ENCODE peak calls at places on chromosomes 3 and 15, in four cellular contexts. U, S, W and E are unnamed samples.
A peak's percentile ranks its signal among the peaks of the same experiment; 100 is the strongest.

GRCh38 chr3:33146791-33147445 is 33.1 kb downstream of the CRTAP start:
- DNase-seq in S (no peak), W (no peak), U (no peak), E (no peak)

GRCh38 chr3:16707260-16707659 is 102.0 kb upstream of the DAZL start:
- DNase-seq in W (peak; percentile 25), U (no peak), S (no peak), E (no peak)

GRCh38 chr3:20080956-20081554 is 40.8 kb downstream of the KAT2B start:
- DNase-seq in W (peak; percentile 63), U (peak; percentile 56), S (peak; percentile 42), E (no peak)

GRCh38 chr15:88913850-88914169 is 631 bp upstream of the MFGE8 start:
- DNase-seq in W (no peak), U (no peak), S (no peak), E (no peak)

GRCh38 chr15:52857937-52858336 is 67.8 kb upstream of the ONECUT1 start:
- DNase-seq in U (no peak), W (no peak), S (no peak), E (no peak)

GRCh38 chr3:194381460-194381875 is 11.9 kb upstream of the LRRC15 start:
- DNase-seq in S (no peak), U (no peak), W (no peak), E (no peak)

GRCh38 chr3:161349529-161350278 is 21.6 kb downstream of the SPTSSB start:
- DNase-seq in S (no peak), W (no peak), U (no peak), E (no peak)

GRCh38 chr3:12046406-12046805 is 42.2 kb downstream of the SYN2 start:
- DNase-seq in S (no peak), U (no peak), W (no peak), E (no peak)

GRCh38 chr3:49313902-49314676 is 25.8 kb downstream of the USP4 start:
- DNase-seq in U (peak; percentile 47), W (no peak), S (no peak), E (no peak)

GRCh38 chr15:46091860-46092450 is 457.1 kb downstream of the SQOR start:
- DNase-seq in U (no peak), W (peak; percentile 34), S (peak; percentile 32), E (no peak)

GRCh38 chr15:89647191-89647851 is 7.9 kb downstream of the KIF7 start:
- DNase-seq in S (peak; percentile 64), U (no peak), W (peak; percentile 77), E (peak; percentile 89)

GRCh38 chr15:74901612-74902063 is 5.0 kb downstream of the FAM219B start:
- DNase-seq in S (peak; percentile 64), W (peak; percentile 71), U (no peak), E (peak; percentile 62)

GRCh38 chr3:76470285-76470684 is 569.6 kb upstream of the ROBO2 start:
- DNase-seq in S (no peak), U (no peak), W (no peak), E (no peak)

GRCh38 chr3:37536799-37537311 is 324.8 kb upstream of the CTDSPL start:
- DNase-seq in U (no peak), S (no peak), W (no peak), E (no peak)

GRCh38 chr15:63135281-63135680 is 13.6 kb downstream of the LACTB start:
- DNase-seq in U (no peak), S (no peak), W (no peak), E (no peak)

GRCh38 chr15:34799149-34799824 is 3.9 kb upstream of the ACTC1 start:
- DNase-seq in S (no peak), U (no peak), W (peak; percentile 79), E (no peak)

GRCh38 chr3:105187340-105187739 is 179.4 kb upstream of the ALCAM start:
- DNase-seq in U (no peak), S (no peak), W (no peak), E (no peak)

GRCh38 chr15:92014461-92015030 is 161.0 kb downstream of the SLCO3A1 start:
- DNase-seq in U (no peak), S (no peak), W (no peak), E (no peak)

GRCh38 chr15:54792526-54792925 is 404.2 kb downstream of the RSL24D1 start:
- DNase-seq in S (no peak), U (no peak), W (no peak), E (no peak)

GRCh38 chr15:68295430-68295829 is 17.9 kb downstream of the FEM1B start:
- DNase-seq in W (no peak), U (no peak), S (no peak), E (no peak)

GRCh38 chr15:77021803-77022381 is 27.0 kb downstream of the PSTPIP1 start:
- DNase-seq in U (no peak), W (no peak), S (peak; percentile 38), E (peak; percentile 28)

GRCh38 chr3:135927170-135927569 is 38.4 kb upstream of the PPP2R3A start:
- DNase-seq in S (no peak), W (no peak), U (no peak), E (no peak)

GRCh38 chr15:70314652-70315051 is 216.9 kb upstream of the TLE3 start:
- DNase-seq in W (no peak), S (no peak), U (no peak), E (no peak)

GRCh38 chr3:86785381-86785780 is 205.6 kb downstream of the VGLL3 start:
- DNase-seq in U (no peak), S (no peak), W (no peak), E (no peak)

GRCh38 chr15:73844356-73844755 is 29.0 kb upstream of the TBC1D21 start:
- DNase-seq in S (no peak), U (no peak), W (no peak), E (no peak)

GRCh38 chr3:124221286-124221821 is 229.4 kb upstream of the ROPN1 start:
- DNase-seq in S (no peak), U (no peak), W (no peak), E (no peak)

GRCh38 chr3:139309880-139310279 is 33.9 kb upstream of the MRPS22 start:
- DNase-seq in U (no peak), S (no peak), W (peak; percentile 71), E (no peak)

DNA sequence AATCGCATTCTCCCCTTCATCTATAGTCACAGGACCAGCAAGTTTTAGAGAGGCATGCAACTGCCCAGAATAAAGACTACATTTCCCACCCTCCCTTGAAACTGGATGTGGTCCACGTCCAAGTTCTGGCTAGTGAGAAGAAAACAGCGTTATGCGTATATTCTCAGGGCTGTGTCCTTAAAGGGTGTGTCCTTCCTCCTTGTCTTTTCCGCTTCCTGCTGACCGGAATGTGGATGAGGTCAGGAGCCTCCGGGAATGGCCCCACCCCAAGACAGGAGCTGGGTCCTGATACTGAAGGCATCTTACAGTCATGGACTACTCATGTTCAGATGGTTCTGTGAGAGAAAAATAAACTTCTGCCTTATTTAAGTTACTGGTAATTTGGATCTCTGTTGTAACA is 20.2 kb downstream of the CHST2 start:
- DNase-seq in S (no peak), W (no peak), U (no peak), E (no peak)
- TF ChIP-seq POLR2AphosphoS5 in S (no peak), W (no peak), U (no peak), E (no peak)

GRCh38 chr3:151379083-151379734 is 5.3 kb downstream of the P2RY12 start:
- DNase-seq in S (peak; percentile 63), W (peak; percentile 49), U (no peak), E (no peak)
- TF ChIP-seq SPI1 in S (no peak), W (no peak), U (no peak), E (no peak)

GRCh38 chr3:29171583-29171990 is 109.3 kb upstream of the RBMS3 start:
- DNase-seq in S (no peak), U (no peak), W (no peak), E (no peak)

GRCh38 chr3:29181149-29181780 is 99.6 kb upstream of the RBMS3 start:
- DNase-seq in W (no peak), U (peak; percentile 19), S (no peak), E (no peak)

GRCh38 chr3:29178809-29179793 is 101.8 kb upstream of the RBMS3 start:
- DNase-seq in U (no peak), S (no peak), W (no peak), E (no peak)

GRCh38 chr3:29181872-29182271 is 99.0 kb upstream of the RBMS3 start:
- DNase-seq in U (no peak), W (no peak), S (no peak), E (no peak)

GRCh38 chr3:29176501-29176900 is 104.4 kb upstream of the RBMS3 start:
- DNase-seq in W (no peak), S (no peak), U (no peak), E (no peak)
- TF ChIP-seq POLR2AphosphoS5 in W (no peak), S (no peak), U (no peak), E (no peak)

GRCh38 chr3:66406841-66407240 is 94.0 kb downstream of the LRIG1 start:
- DNase-seq in W (no peak), S (no peak), U (no peak), E (no peak)
- TF ChIP-seq SPI1 in W (no peak), S (no peak), U (no peak), E (no peak)

DNA sequence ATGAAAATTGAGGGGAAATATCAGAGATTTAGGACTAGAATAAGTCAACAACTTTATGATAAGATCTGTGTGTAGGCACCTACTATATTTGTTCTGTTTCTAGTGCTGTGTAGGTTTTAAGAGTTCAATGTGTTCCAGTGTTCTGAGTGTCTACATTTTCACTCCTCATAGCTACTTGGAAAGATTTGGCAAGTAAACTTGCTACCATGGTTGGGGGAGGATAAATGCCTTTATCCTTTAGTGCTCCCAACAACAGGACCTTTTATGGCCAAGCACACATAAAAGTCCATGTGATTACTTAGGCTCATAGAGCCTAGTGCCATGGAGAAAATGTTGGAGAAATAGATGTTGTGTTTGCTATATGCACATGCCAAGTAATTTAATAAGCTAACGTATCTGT is 64.0 kb downstream of the LYSMD4 start:
- DNase-seq in W (no peak), S (no peak), U (no peak), E (no peak)
- TF ChIP-seq POLR2AphosphoS5 in W (no peak), S (no peak), U (no peak), E (no peak)

GRCh38 chr3:31610700-31611275 is 78.1 kb downstream of the STT3B start:
- DNase-seq in W (no peak), S (peak; percentile 7), U (no peak), E (no peak)

GRCh38 chr3:31615071-31615875 is 82.5 kb downstream of the STT3B start:
- DNase-seq in U (no peak), W (no peak), S (no peak), E (no peak)

GRCh38 chr3:31613654-31614053 is 80.9 kb downstream of the STT3B start:
- DNase-seq in S (no peak), W (no peak), U (no peak), E (no peak)

GRCh38 chr3:31613131-31613626 is 80.5 kb downstream of the STT3B start:
- DNase-seq in S (no peak), U (no peak), W (no peak), E (no peak)

GRCh38 chr3:31614162-31614921 is 81.6 kb downstream of the STT3B start:
- DNase-seq in S (no peak), U (no peak), W (no peak), E (no peak)
- TF ChIP-seq SPI1 in S (no peak), U (no peak), W (no peak), E (no peak)